ENCODE peak calls at places on chromosomes 6 and 20, in four cellular contexts. One of them, this sample, is unnamed.
A peak's percentile ranks its signal among the peaks of the same experiment; 100 is the strongest.

GRCh38 chr6:112190164-112190563 is 64.2 kb downstream of the LAMA4 start:
- DNase-seq in HFFc6: no peak
- DNase-seq in GM12865: no peak
- DNase-seq in cardiac fibroblast: no peak
- DNase-seq in this sample: no peak

GRCh38 chr6:113586966-113587699 is 270.0 kb upstream of the MARCKS start:
- DNase-seq in HFFc6: no peak
- DNase-seq in GM12865: no peak
- DNase-seq in cardiac fibroblast: no peak
- DNase-seq in this sample: no peak

GRCh38 chr6:154932562-154933027 is 62.5 kb upstream of the TIAM2 start:
- DNase-seq in HFFc6: peak; percentile 81
- DNase-seq in GM12865: no peak
- DNase-seq in cardiac fibroblast: peak; percentile 78
- DNase-seq in this sample: no peak

GRCh38 chr6:75752365-75752764 is 3.3 kb downstream of the MYO6 start:
- DNase-seq in HFFc6: no peak
- DNase-seq in GM12865: no peak
- DNase-seq in cardiac fibroblast: no peak
- DNase-seq in this sample: no peak

GRCh38 chr6:150719861-150720260 is 120.2 kb downstream of the PLEKHG1 start:
- DNase-seq in HFFc6: no peak
- DNase-seq in GM12865: no peak
- DNase-seq in cardiac fibroblast: no peak
- DNase-seq in this sample: no peak

GRCh38 chr6:43861212-43861918 is 91.4 kb downstream of the VEGFA start:
- DNase-seq in HFFc6: no peak
- DNase-seq in GM12865: no peak
- DNase-seq in cardiac fibroblast: no peak
- DNase-seq in this sample: no peak

GRCh38 chr20:3812975-3813599 is 7.3 kb upstream of the AP5S1 start:
- DNase-seq in HFFc6: no peak
- DNase-seq in GM12865: no peak
- DNase-seq in cardiac fibroblast: no peak
- DNase-seq in this sample: no peak

GRCh38 chr6:13629459-13630116 is 14.5 kb downstream of the NOL7 start:
- DNase-seq in HFFc6: no peak
- DNase-seq in GM12865: no peak
- DNase-seq in cardiac fibroblast: peak; percentile 9
- DNase-seq in this sample: no peak

DNA sequence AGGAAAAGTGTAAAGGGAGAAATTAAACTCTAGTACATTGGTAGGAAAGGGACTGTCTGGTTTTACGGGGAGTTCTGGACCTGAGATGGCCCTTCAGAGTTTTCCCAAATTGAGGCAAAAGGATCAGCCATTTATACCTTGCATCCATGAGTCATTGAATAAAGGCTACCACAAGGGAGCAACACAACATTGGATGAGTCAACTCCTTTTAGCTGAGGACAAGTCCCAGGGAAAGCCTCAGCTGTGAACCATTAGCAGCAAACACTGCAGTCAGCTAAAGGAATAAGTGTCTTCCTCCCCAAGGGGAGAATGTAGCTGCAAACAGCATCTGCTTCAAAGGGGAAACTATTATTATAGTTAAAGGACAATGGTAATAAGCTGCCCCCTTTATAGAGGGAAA is 468.7 kb upstream of the ID4 start:
- DNase-seq in HFFc6: peak; percentile 48
- DNase-seq in GM12865: no peak
- DNase-seq in cardiac fibroblast: peak; percentile 69
- DNase-seq in this sample: no peak
- TF ChIP-seq CTCF in HFFc6: no peak
- TF ChIP-seq CTCF in GM12865: no peak
- TF ChIP-seq CTCF in cardiac fibroblast: no peak
- TF ChIP-seq CTCF in this sample: no peak

GRCh38 chr20:62516345-62516744 is 40.5 kb upstream of the GATA5 start:
- DNase-seq in HFFc6: peak; percentile 9
- DNase-seq in GM12865: no peak
- DNase-seq in cardiac fibroblast: no peak
- DNase-seq in this sample: no peak
- TF ChIP-seq CTCF in HFFc6: peak; percentile 68
- TF ChIP-seq CTCF in GM12865: no peak
- TF ChIP-seq CTCF in cardiac fibroblast: peak; percentile 38
- TF ChIP-seq CTCF in this sample: no peak

DNA sequence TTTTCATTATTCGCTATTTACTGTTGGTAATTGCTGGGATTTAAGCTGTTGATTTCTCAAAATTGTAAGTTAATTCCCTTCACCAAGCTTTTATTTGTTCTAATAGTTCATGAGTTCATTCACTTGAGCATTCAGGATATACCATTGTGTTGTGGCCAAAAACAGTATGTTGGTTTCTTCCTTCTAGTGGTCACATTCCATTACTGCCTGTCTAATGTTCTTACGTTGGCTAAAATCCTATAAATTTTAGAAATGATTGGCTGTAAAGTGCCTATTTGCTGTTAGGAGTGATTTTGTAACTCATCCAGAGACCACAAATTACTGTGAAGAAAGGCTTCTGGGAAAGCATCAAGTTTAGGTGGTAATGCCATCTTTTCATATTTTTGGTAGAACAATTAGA is 76.3 kb downstream of the FARS2 start:
- DNase-seq in HFFc6: peak; percentile 48
- DNase-seq in GM12865: no peak
- DNase-seq in cardiac fibroblast: peak; percentile 33
- DNase-seq in this sample: no peak
- TF ChIP-seq CTCF in HFFc6: peak; percentile 20
- TF ChIP-seq CTCF in GM12865: no peak
- TF ChIP-seq CTCF in cardiac fibroblast: no peak
- TF ChIP-seq CTCF in this sample: no peak

DNA sequence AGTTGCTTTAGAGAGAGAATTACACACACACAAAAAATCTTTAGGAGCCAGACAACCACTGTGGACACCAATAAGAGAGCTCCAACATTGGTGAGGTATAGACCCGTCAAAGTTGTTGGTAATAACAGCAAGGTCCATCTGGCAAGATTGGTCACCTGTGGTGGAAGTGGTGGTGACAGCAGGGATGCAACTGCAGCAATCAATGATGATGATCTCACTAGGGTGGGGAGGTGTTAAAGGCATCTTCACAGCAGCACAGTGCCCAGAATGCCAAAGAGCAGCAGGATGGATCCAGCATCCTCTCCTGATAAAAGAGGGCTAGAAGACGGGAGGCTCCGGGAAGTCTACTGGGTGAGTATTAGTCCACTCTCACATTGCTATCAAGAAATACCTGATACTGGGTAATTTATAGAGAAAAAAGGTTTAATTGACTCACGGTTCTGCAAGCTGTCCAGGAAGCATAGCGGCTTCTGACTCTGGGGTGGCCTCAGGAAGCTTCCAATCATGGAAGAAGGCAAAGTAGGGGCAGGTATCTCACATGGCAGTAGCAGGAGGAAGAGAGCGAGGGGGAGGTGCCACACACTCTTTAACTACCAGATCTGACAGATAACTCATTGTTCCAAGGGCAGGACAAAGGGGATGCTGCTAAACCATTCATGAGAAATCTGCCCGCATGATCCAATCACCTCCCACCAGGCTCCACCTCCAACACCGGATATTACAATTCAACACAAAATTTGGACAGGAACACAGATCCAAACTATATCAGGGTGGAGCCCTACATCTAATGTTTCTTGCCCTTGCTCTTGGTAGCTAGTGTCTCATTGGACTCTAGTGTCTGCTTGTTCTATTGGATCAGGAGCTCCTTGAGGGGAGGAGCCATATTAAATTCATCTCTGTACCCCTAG is 48.9 kb downstream of the KLHL31 start:
- DNase-seq in HFFc6: no peak
- DNase-seq in GM12865: no peak
- DNase-seq in cardiac fibroblast: no peak
- DNase-seq in this sample: no peak
- TF ChIP-seq CTCF in HFFc6: no peak
- TF ChIP-seq CTCF in GM12865: no peak
- TF ChIP-seq CTCF in cardiac fibroblast: no peak
- TF ChIP-seq CTCF in this sample: no peak

This sample was measured in GM13976.